ENCODE peak calls at places on chromosomes 1 and 21, in five cellular contexts. T is HFFc6; J is neural crest cell; N is CD4-positive, alpha-beta T cell; W is uterus. A is an unnamed sample.

GRCh38 chr1:247173431-247173830 is 1.6 kb upstream of the ZNF124 start:
- DNase-seq in J (no peak), T (no peak), W (no peak), N (no peak), A (no peak)

GRCh38 chr1:248923932-248924331 is 17.9 kb downstream of the PGBD2 start:
- DNase-seq in T (no peak), J (no peak), N (no peak), W (no peak), A (no peak)

GRCh38 chr1:220886470-220887201 is 7.4 kb downstream of the HLX start:
- DNase-seq in N (no peak), W (no peak), J (no peak), T (no peak), A (no peak)

GRCh38 chr1:226429051-226429461 is 21.2 kb upstream of the PARP1 start:
- DNase-seq in J (no peak), W (no peak), T (no peak), N (no peak), A (no peak)

GRCh38 chr1:154906621-154907081 is 29.9 kb downstream of the PMVK start:
- DNase-seq in W (no peak), N (no peak), J (no peak), T (no peak), A (no peak)

GRCh38 chr1:14706656-14707055 is 108.2 kb downstream of the KAZN start:
- DNase-seq in J (no peak), T (no peak), W (no peak), N (no peak), A (no peak)

GRCh38 chr1:46244656-46245371 is 2.7 kb upstream of the RAD54L start:
- DNase-seq in J (no peak), W (no peak), N (no peak), T (peak), A (no peak)

GRCh38 chr1:20343149-20343936 is 52.7 kb downstream of the VWA5B1 start:
- DNase-seq in N (no peak), W (peak), T (no peak), J (peak), A (peak)

GRCh38 chr1:185412385-185413074 is 95.5 kb upstream of the IVNS1ABP start:
- DNase-seq in W (no peak), N (no peak), J (no peak), T (no peak), A (no peak)

GRCh38 chr1:245687636-245688535 is 533.1 kb downstream of the KIF26B start:
- DNase-seq in J (peak), T (no peak), W (no peak), N (no peak), A (peak)

GRCh38 chr1:220528679-220529529 is 968 bp downstream of the MARK1 start:
- DNase-seq in T (no peak), N (no peak), J (peak), W (peak), A (peak)

GRCh38 chr1:119416006-119416640 is 1.2 kb downstream of the HSD3B2 start:
- DNase-seq in J (no peak), W (no peak), N (no peak), T (no peak), A (no peak)

GRCh38 chr1:52414942-52415341 is 10.5 kb downstream of the PRPF38A start:
- DNase-seq in N (no peak), W (no peak), T (no peak), J (no peak), A (no peak)

GRCh38 chr1:119713538-119714456 is 2.1 kb downstream of the PHGDH start:
- DNase-seq in W (no peak), T (no peak), N (no peak), J (no peak), A (peak)

GRCh38 chr21:45118099-45118498 is 43.7 kb downstream of the ADARB1 start:
- DNase-seq in J (no peak), N (no peak), T (no peak), W (no peak), A (no peak)

GRCh38 chr1:39149509-39149908 is 55.0 kb upstream of the MACF1 start:
- DNase-seq in J (no peak), W (no peak), N (no peak), T (no peak), A (peak)

GRCh38 chr1:42922687-42923366 is 35.8 kb downstream of the SLC2A1 start:
- DNase-seq in W (no peak), T (peak), N (peak), J (peak), A (peak)

GRCh38 chr1:56561227-56562019 is 17.9 kb downstream of the PLPP3 start:
- DNase-seq in J (no peak), N (no peak), W (no peak), T (no peak), A (no peak)

GRCh38 chr1:204959374-204959773 is 83.6 kb upstream of the CNTN2 start:
- DNase-seq in T (no peak), W (no peak), N (no peak), J (no peak), A (no peak)

GRCh38 chr1:230301322-230301721 is 124.8 kb downstream of the PGBD5 start:
- DNase-seq in T (no peak), W (no peak), J (no peak), N (no peak), A (no peak)

GRCh38 chr1:47906009-47906432 is 91.2 kb downstream of the TRABD2B start:
- DNase-seq in N (no peak), W (peak), J (no peak), T (no peak), A (no peak)

GRCh38 chr1:39646232-39647081 is 7.0 kb upstream of the HEYL start:
- DNase-seq in W (peak), T (peak), N (no peak), J (no peak), A (peak)

GRCh38 chr1:76410499-76410898 is 336.0 kb downstream of the ST6GALNAC3 start:
- DNase-seq in J (no peak), T (no peak), W (no peak), N (no peak), A (no peak)

GRCh38 chr1:100340494-100340893 is 11.8 kb upstream of the CDC14A start:
- DNase-seq in N (no peak), W (no peak), T (no peak), J (no peak), A (no peak)

GRCh38 chr1:213284626-213285025 is 233.6 kb downstream of the RPS6KC1 start:
- DNase-seq in N (no peak), T (peak), W (no peak), J (no peak), A (no peak)

GRCh38 chr1:3127738-3128137 is 58.7 kb downstream of the PRDM16 start:
- DNase-seq in T (no peak), W (no peak), N (no peak), J (no peak), A (no peak)

GRCh38 chr1:116311756-116312691 is 61.0 kb upstream of the ATP1A1 start:
- DNase-seq in N (no peak), W (no peak), J (no peak), T (no peak), A (peak)

GRCh38 chr1:41455479-41456271 is 28.8 kb downstream of the EDN2 start:
- DNase-seq in N (no peak), W (no peak), J (no peak), T (peak), A (no peak)

GRCh38 chr1:161258439-161259386 is at the start of gene PCP4L1:
- DNase-seq in W (peak), J (peak), T (peak), N (peak), A (peak)

GRCh38 chr1:230682882-230683610 is 30.9 kb downstream of the AGT start:
- DNase-seq in W (no peak), N (no peak), T (peak), J (no peak), A (no peak)

GRCh38 chr1:226506921-226507320 is 41.6 kb upstream of the STUM start:
- DNase-seq in J (no peak), W (no peak), T (no peak), N (no peak), A (no peak)

GRCh38 chr21:22791376-22791775 is 1793.2 kb downstream of the NCAM2 start:
- DNase-seq in W (no peak), J (no peak), N (no peak), T (no peak), A (no peak)

GRCh38 chr1:44418022-44418673 is 13.1 kb downstream of the RNF220 start:
- DNase-seq in T (no peak), J (peak), W (no peak), N (no peak), A (peak)
- TF ChIP-seq CTCF in T (no peak), J (no peak), W (no peak), N (no peak), A (no peak)

DNA sequence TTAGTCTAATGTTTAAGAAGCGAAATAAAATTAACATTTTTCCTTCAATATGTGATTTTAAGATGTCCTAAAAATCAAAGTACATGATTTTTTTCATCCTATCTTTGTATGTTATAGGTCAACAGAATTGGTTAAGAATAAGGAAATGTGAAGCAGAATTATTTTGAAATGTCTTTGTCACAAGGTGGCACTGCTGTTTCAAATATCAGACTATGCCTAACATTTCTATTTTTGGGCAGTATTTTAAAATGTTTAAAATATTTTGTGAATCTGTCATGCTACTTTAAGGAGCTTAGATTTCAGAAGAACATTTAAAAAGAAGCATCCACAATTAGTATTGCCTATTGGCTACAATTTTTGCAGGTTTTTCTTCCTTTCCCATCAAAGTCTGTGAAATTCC is 38.7 kb downstream of the AMY1C start:
- DNase-seq in J (no peak), N (no peak), W (no peak), T (peak), A (no peak)
- TF ChIP-seq CTCF in J (peak), N (no peak), W (no peak), T (peak), A (peak)

DNA sequence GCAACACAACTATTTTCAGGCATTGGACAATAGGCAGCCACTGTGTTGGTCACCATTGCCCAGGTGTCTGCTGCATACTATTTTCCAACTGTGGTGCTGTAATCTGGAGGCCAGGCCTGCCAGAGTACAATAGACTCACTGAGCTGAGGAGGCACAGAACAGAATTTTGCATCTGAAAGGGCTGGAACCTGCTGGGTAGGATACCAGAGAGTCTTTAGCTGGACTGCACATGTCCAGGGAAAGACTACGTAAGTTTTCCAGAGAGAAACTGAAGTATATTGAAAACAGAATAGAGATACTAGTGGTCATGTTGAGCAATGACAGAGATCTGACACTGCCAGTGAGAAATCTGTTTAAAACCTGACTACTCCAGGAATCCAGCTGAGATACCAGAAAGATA is 200.8 kb downstream of the RASAL2 start:
- DNase-seq in J (no peak), W (no peak), N (no peak), T (no peak), A (peak)
- TF ChIP-seq CTCF in J (peak), W (no peak), N (no peak), T (peak), A (peak)

DNA sequence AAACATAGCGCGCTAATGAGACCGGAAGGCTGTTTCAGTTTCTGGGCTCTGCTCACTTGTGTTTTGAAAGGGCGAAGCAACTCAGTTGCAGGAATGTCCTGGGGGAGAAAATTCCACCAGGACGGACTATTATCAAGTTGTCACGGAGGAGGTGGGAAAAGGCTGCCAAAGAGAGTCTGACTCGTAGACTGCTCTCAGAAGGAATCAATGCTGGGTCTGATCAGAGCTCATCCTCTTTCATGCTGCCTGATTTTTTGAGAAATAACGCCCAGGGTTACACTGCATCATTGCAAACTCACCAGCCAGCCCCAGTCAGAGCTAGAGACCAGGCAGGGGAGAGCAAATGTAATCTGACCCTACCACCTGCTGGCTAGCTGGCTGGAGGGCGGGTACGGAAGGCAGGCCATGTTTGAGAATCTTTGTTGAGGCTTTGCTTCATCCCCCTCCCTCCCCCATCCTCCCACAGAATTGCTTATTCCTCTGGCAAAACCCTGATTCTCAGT is 36.4 kb upstream of the BCL9 start:
- DNase-seq in N (no peak), T (peak), W (peak), J (peak), A (peak)
- TF ChIP-seq CTCF in N (no peak), T (no peak), W (no peak), J (no peak), A (no peak)

GRCh38 chr1:16631248-16632043 is 18.1 kb upstream of the NBPF1 start:
- DNase-seq in N (no peak), J (no peak), T (no peak), W (peak), A (no peak)

GRCh38 chr1:16621300-16621658 is 7.9 kb upstream of the NBPF1 start:
- DNase-seq in N (no peak), T (no peak), W (no peak), J (no peak), A (no peak)

GRCh38 chr1:16630661-16631247 is 17.4 kb upstream of the NBPF1 start:
- DNase-seq in J (no peak), T (no peak), N (no peak), W (peak), A (no peak)

GRCh38 chr1:16628361-16629111 is 15.2 kb upstream of the NBPF1 start:
- DNase-seq in W (peak), T (no peak), N (no peak), J (no peak), A (no peak)

DNA sequence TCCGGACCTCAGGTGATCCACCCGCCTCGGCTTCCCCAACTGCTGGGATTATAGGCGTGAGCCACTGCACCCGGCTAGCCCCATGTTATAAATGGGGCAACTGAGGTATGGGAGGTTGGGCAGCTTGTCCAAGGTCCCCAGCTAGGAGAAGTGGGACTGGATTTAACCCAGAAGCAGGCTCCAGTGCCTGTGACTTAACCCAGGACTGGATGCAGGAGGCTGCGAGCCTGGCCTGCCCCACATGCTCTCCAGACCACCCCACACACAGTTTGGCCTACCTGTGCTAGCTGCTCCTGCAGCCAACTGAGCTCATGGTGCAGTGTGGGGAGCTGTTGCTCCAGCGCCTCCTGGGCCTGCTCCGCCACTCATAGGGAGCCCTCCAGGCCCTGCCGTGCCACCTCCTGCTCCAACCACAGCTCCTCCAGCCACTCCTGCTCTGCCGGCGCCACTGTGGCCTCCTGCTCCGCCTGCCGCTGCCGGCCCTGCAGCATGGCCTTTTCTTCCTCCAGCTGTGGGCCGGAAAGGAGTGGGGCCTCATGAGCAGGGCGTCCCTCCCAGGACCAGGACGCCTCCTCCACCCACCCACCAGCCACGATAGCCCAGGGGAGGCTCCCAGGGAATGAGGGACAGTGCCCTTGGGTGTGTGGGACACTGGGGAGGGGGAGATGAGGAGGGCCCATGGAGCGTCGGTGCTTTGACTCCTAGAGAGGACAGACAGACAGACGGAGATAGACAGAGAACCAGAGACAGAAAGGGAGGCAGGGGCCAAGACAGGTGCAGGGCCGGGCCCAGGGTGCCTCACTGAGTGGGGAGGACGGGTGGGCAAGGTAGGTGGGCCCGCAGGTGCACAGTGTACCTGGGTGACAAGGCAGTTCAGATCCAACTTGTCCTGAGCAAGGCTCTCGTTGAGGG is 12.4 kb upstream of the NBPF1 start:
- DNase-seq in T (no peak), N (no peak), W (peak), J (no peak), A (no peak)
- TF ChIP-seq CTCF in T (no peak), N (no peak), W (no peak), J (no peak), A (no peak)

A was measured in neural progenitor cell.